ENCODE peak calls at places on chromosomes 3 and 15, in seven cellular contexts. O is GM12864, I is left lung, R is AG10803, P is fibroblast of pulmonary artery, L is endodermal cell, N is upper lobe of left lung. W is an unnamed sample.

GRCh38 chr3:115518100-115518852 is 105.0 kb upstream of the GAP43 start:
- DNase-seq in O (no peak), I (peak), R (peak), P (peak), L (peak), N (no peak), W (no peak)

GRCh38 chr3:58570851-58571250 is 6.3 kb downstream of the FAM107A start:
- DNase-seq in O (no peak), I (no peak), R (no peak), P (no peak), L (peak), N (no peak), W (no peak)

GRCh38 chr3:43496740-43497375 is 125.0 kb downstream of the ANO10 start:
- DNase-seq in O (no peak), I (no peak), R (no peak), P (peak), L (no peak), N (no peak), W (no peak)

GRCh38 chr15:69914960-69915359 is 182.8 kb downstream of the TLE3 start:
- DNase-seq in O (no peak), I (no peak), R (no peak), P (no peak), L (no peak), N (peak), W (no peak)

GRCh38 chr3:12294885-12295580 is 6.2 kb downstream of the PPARG start:
- DNase-seq in O (no peak), I (no peak), R (peak), P (peak), L (no peak), N (no peak), W (no peak)

GRCh38 chr3:10017636-10018292 is 8.5 kb upstream of the FANCD2 start:
- DNase-seq in O (no peak), I (no peak), R (peak), P (peak), L (no peak), N (no peak), W (no peak)

GRCh38 chr3:158748237-158748828 is 16.1 kb upstream of the RARRES1 start:
- DNase-seq in O (no peak), I (peak), R (no peak), P (peak), L (no peak), N (peak), W (no peak)

GRCh38 chr3:69212411-69213160 is 90.2 kb upstream of the LMOD3 start:
- DNase-seq in O (no peak), I (no peak), R (peak), P (peak), L (no peak), N (no peak), W (peak)

GRCh38 chr3:188124184-188124583 is 29.8 kb upstream of the LPP start:
- DNase-seq in O (no peak), I (no peak), R (peak), P (no peak), L (no peak), N (no peak), W (no peak)

GRCh38 chr3:123351396-123351945 is 97.4 kb downstream of the ADCY5 start:
- DNase-seq in O (no peak), I (no peak), R (no peak), P (no peak), L (peak), N (no peak), W (no peak)

GRCh38 chr15:84648539-84648938 is 5.5 kb downstream of the WDR73 start:
- DNase-seq in O (no peak), I (peak), R (peak), P (no peak), L (no peak), N (peak), W (no peak)

GRCh38 chr15:96123630-96124187 is 206.8 kb upstream of the NR2F2 start:
- DNase-seq in O (no peak), I (no peak), R (no peak), P (no peak), L (no peak), N (no peak), W (no peak)

GRCh38 chr15:65747265-65747664 is 44.8 kb downstream of the DENND4A start:
- DNase-seq in O (no peak), I (no peak), R (no peak), P (no peak), L (no peak), N (no peak), W (no peak)

GRCh38 chr3:32421991-32422859 is 30.6 kb downstream of the CMTM7 start:
- DNase-seq in O (no peak), I (peak), R (peak), P (peak), L (no peak), N (peak), W (no peak)

GRCh38 chr15:59594493-59594942 is 17.1 kb upstream of the GCNT3 start:
- DNase-seq in O (no peak), I (no peak), R (peak), P (peak), L (no peak), N (peak), W (no peak)

GRCh38 chr3:33791477-33792166 is 6.8 kb upstream of the PDCD6IP start:
- DNase-seq in O (no peak), I (peak), R (no peak), P (no peak), L (no peak), N (peak), W (peak)

GRCh38 chr15:25087137-25087536 is 132.3 kb downstream of the SNRPN start:
- DNase-seq in O (no peak), I (no peak), R (no peak), P (no peak), L (peak), N (no peak), W (no peak)

GRCh38 chr3:52429779-52430415 is 15.0 kb downstream of the SEMA3G start:
- DNase-seq in O (no peak), I (no peak), R (no peak), P (peak), L (no peak), N (no peak), W (no peak)

GRCh38 chr15:56469484-56469883 is 4.5 kb upstream of the MNS1 start:
- DNase-seq in O (no peak), I (no peak), R (no peak), P (no peak), L (no peak), N (no peak), W (no peak)

GRCh38 chr3:79146024-79146423 is 621.8 kb downstream of the ROBO1 start:
- DNase-seq in O (no peak), I (no peak), R (no peak), P (no peak), L (no peak), N (no peak), W (no peak)

GRCh38 chr3:134476977-134477376 is 8.8 kb downstream of the ANAPC13 start:
- DNase-seq in O (no peak), I (no peak), R (peak), P (no peak), L (no peak), N (no peak), W (no peak)

GRCh38 chr15:101269479-101270223 is 7.6 kb downstream of the SELENOS start:
- DNase-seq in O (no peak), I (no peak), R (no peak), P (peak), L (peak), N (no peak), W (no peak)

GRCh38 chr3:105827959-105828358 is 40.9 kb downstream of the CBLB start:
- DNase-seq in O (no peak), I (no peak), R (peak), P (peak), L (peak), N (peak), W (no peak)

GRCh38 chr3:56758539-56758981 is 43.2 kb downstream of the ARHGEF3 start:
- DNase-seq in O (peak), I (peak), R (peak), P (peak), L (no peak), N (peak), W (peak)

DNA sequence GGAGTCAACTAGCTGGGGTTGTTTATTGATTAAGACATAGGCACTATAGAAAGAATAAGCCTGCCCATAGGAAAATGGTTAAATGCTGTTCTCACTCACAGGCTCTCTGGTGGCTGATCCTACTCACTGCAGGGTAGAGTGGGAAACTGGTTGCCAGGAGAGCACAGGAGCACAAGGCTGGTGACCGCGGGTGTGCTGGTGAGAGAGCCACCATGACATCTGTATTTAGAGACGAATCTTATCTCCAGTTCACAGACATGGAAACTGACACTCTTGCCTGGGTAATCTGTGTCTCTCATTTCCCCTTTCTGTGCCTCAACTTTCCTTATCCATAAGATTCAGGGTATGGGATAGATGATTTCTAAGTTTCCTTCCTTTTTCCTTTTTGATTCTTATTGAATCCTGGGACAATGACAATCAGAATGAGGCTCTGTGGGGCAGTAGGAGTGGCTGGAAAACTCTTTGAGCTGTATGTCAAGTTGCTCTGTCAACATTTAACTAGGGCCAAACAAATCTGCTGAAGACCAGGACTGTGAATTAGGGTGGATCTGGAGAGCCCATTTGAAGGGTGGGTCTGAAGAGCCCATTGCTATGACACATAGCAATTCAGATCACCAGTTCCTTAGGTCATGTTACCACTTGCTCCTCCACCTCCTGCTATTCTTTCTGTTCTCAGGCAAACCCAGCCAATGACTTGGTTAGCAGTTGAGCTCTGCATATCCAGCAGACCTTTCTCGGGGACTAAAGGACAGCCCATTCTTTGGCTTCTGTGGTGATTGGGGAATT is 286.1 kb upstream of the TBL1XR1 start:
- DNase-seq in O (no peak), I (no peak), R (no peak), P (no peak), L (peak), N (peak), W (no peak)
- TF ChIP-seq CTCF in O (peak), I (no peak), R (no peak), P (peak), L (peak), N (peak), W (peak)

DNA sequence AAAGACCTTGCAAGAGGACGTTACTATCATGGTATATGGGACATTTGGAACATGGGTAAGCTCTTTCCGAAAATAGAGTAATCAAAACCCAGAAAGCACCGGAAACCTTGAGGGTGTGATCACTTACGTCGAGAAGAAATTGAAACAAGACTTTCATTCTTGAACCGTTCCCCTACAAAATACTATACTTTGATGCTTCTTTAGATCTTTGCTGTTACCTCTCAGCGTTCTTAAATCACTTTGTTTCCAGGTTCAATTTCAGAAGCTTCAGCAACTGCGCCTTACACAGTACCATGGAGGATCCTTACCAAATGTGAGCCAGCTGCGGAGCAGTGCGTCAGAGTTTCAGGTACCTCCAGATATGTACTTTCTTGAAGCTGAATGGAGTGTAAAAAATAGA is 10.1 kb downstream of the CRTC3 start:
- DNase-seq in O (no peak), I (no peak), R (no peak), P (no peak), L (no peak), N (no peak), W (no peak)
- H3K4me3 ChIP-seq in O (no peak), I (no peak), R (no peak), P (no peak), L (no peak), N (no peak), W (no peak)

GRCh38 chr3:113658107-113658506 is 38.3 kb downstream of the USF3 start:
- DNase-seq in O (no peak), I (no peak), R (no peak), P (no peak), L (no peak), N (no peak), W (no peak)

GRCh38 chr3:113660458-113660857 is 36.0 kb downstream of the USF3 start:
- DNase-seq in O (no peak), I (no peak), R (no peak), P (no peak), L (no peak), N (no peak), W (no peak)

GRCh38 chr3:113660901-113661300 is 35.5 kb downstream of the USF3 start:
- DNase-seq in O (no peak), I (no peak), R (peak), P (no peak), L (no peak), N (no peak), W (no peak)

GRCh38 chr3:113659996-113660395 is 36.4 kb downstream of the USF3 start:
- DNase-seq in O (no peak), I (no peak), R (no peak), P (no peak), L (no peak), N (no peak), W (no peak)

GRCh38 chr3:113659121-113659531 is 37.3 kb downstream of the USF3 start:
- DNase-seq in O (no peak), I (no peak), R (no peak), P (no peak), L (no peak), N (no peak), W (peak)
- TF ChIP-seq CTCF in O (no peak), I (no peak), R (no peak), P (no peak), L (no peak), N (no peak), W (no peak)

DNA sequence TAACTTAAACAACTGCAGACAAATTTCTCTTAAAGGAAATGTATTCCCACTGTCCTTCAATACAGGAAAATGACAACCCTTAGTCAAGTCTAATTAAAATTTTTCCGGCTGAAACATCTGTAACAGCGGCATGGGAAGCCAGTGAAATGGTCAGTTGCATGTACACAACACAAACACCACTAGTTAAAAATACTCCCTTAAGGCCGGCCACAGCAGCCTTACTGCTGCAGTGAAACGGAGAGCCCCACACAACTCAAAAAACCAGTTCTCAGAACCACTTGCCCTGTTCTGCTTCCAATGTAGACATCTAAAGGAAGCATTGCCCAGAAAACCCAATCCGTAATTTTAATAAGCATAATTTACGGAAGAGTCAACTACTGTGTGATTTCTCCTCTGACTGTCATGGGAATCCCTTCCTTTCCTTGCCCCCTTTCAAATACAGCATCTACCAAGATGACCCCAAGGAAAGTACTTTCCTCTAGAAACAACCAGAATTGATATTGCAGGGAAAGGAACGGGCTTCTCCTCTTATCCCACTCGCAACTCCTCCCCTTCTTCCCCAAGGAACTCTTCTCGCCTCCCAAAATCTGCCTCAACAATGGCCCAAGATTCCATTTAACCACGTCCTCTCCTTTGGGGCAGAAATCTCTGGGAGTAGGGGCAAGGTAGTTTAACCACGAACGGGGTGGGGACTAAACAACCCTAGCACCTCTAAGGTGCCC is 1.6 kb downstream of the FBN1 start:
- DNase-seq in O (no peak), I (no peak), R (no peak), P (no peak), L (no peak), N (no peak), W (no peak)
- H3K4me3 ChIP-seq in O (peak), I (peak), R (peak), P (peak), L (peak), N (peak), W (peak)

GRCh38 chr3:197549261-197549885 is 6.4 kb downstream of the BDH1 start:
- DNase-seq in O (no peak), I (no peak), R (no peak), P (no peak), L (peak), N (no peak), W (no peak)

GRCh38 chr3:197545111-197545510 is 10.7 kb downstream of the BDH1 start:
- DNase-seq in O (no peak), I (no peak), R (no peak), P (no peak), L (no peak), N (no peak), W (no peak)

GRCh38 chr3:197547206-197547605 is 8.6 kb downstream of the BDH1 start:
- DNase-seq in O (no peak), I (no peak), R (no peak), P (no peak), L (peak), N (no peak), W (no peak)

GRCh38 chr3:197546307-197547085 is 9.3 kb downstream of the BDH1 start:
- DNase-seq in O (no peak), I (no peak), R (no peak), P (no peak), L (no peak), N (no peak), W (no peak)

GRCh38 chr3:197547618-197548017 is 8.2 kb downstream of the BDH1 start:
- DNase-seq in O (no peak), I (no peak), R (no peak), P (no peak), L (peak), N (no peak), W (no peak)
- TF ChIP-seq CTCF in O (no peak), I (no peak), R (no peak), P (no peak), L (peak), N (no peak), W (no peak)

DNA sequence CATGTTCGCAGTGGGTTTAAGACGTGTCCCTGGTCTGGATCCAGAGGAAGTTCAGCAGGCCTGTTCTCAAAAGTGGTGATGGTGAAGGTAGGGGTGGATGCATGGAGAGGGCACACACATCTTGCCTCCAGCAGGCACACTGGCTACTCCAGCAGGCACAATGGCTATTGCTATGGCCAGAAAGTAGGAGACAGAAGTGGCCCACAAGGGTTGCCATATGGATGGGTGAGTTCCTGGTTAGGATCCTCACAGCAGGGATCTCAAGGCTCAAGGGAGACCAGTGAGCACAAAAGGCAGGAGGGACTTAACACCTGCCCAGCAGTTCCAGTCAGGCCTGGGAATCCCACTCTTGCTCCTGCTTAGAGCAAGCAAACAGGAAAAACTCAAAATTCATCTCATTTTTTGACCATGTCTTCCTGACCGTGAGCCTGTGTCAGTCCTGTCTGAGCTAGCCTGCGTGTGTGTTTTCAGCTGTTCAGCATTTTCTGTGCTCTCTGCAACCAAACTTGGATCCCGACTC is 107.8 kb downstream of the LRIG1 start:
- DNase-seq in O (no peak), I (no peak), R (no peak), P (no peak), L (no peak), N (no peak), W (no peak)
- H3K4me3 ChIP-seq in O (no peak), I (no peak), R (no peak), P (no peak), L (no peak), N (no peak), W (no peak)

DNA sequence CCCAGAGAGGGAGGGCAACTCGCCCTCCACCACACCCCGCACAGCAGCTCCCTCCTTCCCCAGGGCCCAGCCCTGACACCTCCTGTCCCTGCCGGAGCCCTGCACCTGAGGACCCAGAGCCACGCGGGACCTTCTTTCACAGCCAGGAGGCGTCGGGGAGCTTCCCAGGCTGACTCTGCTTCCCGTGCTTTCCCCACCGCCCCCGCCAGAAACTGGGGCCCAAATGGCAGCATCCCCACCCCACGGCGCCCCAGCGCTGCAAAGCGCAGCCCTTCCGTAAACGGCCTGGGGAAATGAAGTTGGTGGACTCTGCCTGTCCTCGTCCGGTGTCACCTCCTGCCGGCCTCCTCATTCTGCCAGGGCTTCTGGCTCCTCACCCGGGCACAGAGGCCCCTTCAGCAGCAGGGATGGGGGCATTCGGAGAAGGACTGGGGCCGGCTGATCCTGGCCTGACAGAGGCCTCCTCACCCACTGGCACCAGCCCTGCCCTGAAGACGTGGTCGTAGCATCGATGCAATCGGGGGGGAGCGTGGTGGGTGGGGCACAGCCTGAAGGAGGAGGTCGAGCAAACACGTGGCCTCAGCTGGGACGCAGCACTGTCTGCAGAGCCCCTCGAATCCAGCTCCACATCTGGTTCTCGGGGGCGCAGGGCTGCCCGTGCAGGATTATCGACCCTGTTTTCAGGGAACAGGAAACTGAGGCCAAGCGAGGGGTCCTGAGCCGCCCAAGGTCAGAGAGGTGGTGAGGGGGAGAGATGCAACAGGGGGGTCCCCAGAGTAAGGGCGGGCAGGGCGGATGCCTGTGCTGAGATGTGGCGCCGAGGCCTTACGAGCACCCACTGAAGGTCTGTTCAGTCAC is 235.4 kb downstream of the XXYLT1 start:
- DNase-seq in O (no peak), I (peak), R (no peak), P (no peak), L (peak), N (no peak), W (no peak)
- TF ChIP-seq CTCF in O (peak), I (no peak), R (no peak), P (peak), L (peak), N (no peak), W (peak)

GRCh38 chr3:174907027-174907426 is 47.9 kb downstream of the NAALADL2 start:
- DNase-seq in O (no peak), I (no peak), R (peak), P (peak), L (no peak), N (no peak), W (no peak)

GRCh38 chr3:174907628-174908407 is 48.7 kb downstream of the NAALADL2 start:
- DNase-seq in O (no peak), I (no peak), R (no peak), P (no peak), L (no peak), N (no peak), W (no peak)
- H3K4me3 ChIP-seq in O (no peak), I (no peak), R (no peak), P (no peak), L (no peak), N (no peak), W (no peak)